ENCODE peak calls at places on chromosomes 3 and 15, in five cellular contexts. One of them, this sample, is unnamed.

GRCh38 chr3:17239417-17239816 is 354.7 kb downstream of the PLCL2 start:
- DNase-seq in GM12878: no peak
- DNase-seq in H1: no peak
- DNase-seq in HepG2: peak
- DNase-seq in NT2/D1: no peak
- DNase-seq in this sample: no peak

GRCh38 chr3:174125267-174125844 is 727.8 kb downstream of the NLGN1 start:
- DNase-seq in HepG2: peak
- DNase-seq in H1: no peak
- DNase-seq in GM12878: no peak
- DNase-seq in NT2/D1: peak
- DNase-seq in this sample: peak

GRCh38 chr3:33980252-33980651 is 181.8 kb downstream of the PDCD6IP start:
- DNase-seq in HepG2: peak
- DNase-seq in H1: no peak
- DNase-seq in NT2/D1: peak
- DNase-seq in GM12878: peak
- DNase-seq in this sample: no peak

GRCh38 chr3:189954733-189955665 is 165.7 kb downstream of the P3H2 start:
- DNase-seq in HepG2: no peak
- DNase-seq in GM12878: no peak
- DNase-seq in H1: no peak
- DNase-seq in NT2/D1: no peak
- DNase-seq in this sample: no peak

GRCh38 chr3:162492446-162493081 is 996.0 kb downstream of the OTOL1 start:
- DNase-seq in H1: no peak
- DNase-seq in NT2/D1: no peak
- DNase-seq in HepG2: no peak
- DNase-seq in GM12878: no peak
- DNase-seq in this sample: no peak

GRCh38 chr3:147120029-147120428 is 286.3 kb downstream of the ZIC4 start:
- DNase-seq in H1: no peak
- DNase-seq in HepG2: peak
- DNase-seq in GM12878: no peak
- DNase-seq in NT2/D1: no peak
- DNase-seq in this sample: peak

GRCh38 chr3:42706721-42707619 is 4.4 kb upstream of the HHATL start:
- DNase-seq in H1: no peak
- DNase-seq in NT2/D1: no peak
- DNase-seq in HepG2: no peak
- DNase-seq in GM12878: no peak
- DNase-seq in this sample: no peak

GRCh38 chr15:61598655-61599054 is 369.6 kb upstream of the RORA start:
- DNase-seq in GM12878: no peak
- DNase-seq in H1: no peak
- DNase-seq in NT2/D1: no peak
- DNase-seq in HepG2: no peak
- DNase-seq in this sample: no peak

GRCh38 chr3:137554242-137554641 is 209.9 kb upstream of the SOX14 start:
- DNase-seq in HepG2: no peak
- DNase-seq in H1: no peak
- DNase-seq in GM12878: no peak
- DNase-seq in NT2/D1: no peak
- DNase-seq in this sample: no peak

GRCh38 chr3:37811625-37812356 is 49.9 kb upstream of the CTDSPL start:
- DNase-seq in GM12878: no peak
- DNase-seq in NT2/D1: no peak
- DNase-seq in HepG2: no peak
- DNase-seq in H1: no peak
- DNase-seq in this sample: no peak

GRCh38 chr15:71136159-71137137 is 21.2 kb downstream of the THSD4 start:
- DNase-seq in HepG2: no peak
- DNase-seq in GM12878: no peak
- DNase-seq in NT2/D1: peak
- DNase-seq in H1: no peak
- DNase-seq in this sample: no peak

GRCh38 chr3:38640661-38641441 is 8.6 kb downstream of the SCN5A start:
- DNase-seq in H1: peak
- DNase-seq in HepG2: no peak
- DNase-seq in GM12878: no peak
- DNase-seq in NT2/D1: peak
- DNase-seq in this sample: no peak

GRCh38 chr3:71721721-71722157 is 3.5 kb downstream of the EIF4E3 start:
- DNase-seq in HepG2: no peak
- DNase-seq in H1: no peak
- DNase-seq in GM12878: no peak
- DNase-seq in NT2/D1: no peak
- DNase-seq in this sample: no peak

GRCh38 chr15:72967836-72968530 is 84.3 kb upstream of the NEO1 start:
- DNase-seq in HepG2: no peak
- DNase-seq in NT2/D1: no peak
- DNase-seq in GM12878: no peak
- DNase-seq in H1: no peak
- DNase-seq in this sample: peak

GRCh38 chr15:41498657-41499056 is 5.0 kb downstream of the ITPKA start:
- DNase-seq in NT2/D1: no peak
- DNase-seq in GM12878: no peak
- DNase-seq in HepG2: no peak
- DNase-seq in H1: no peak
- DNase-seq in this sample: no peak

GRCh38 chr3:24678441-24678865 is 183.8 kb upstream of the THRB start:
- DNase-seq in H1: no peak
- DNase-seq in GM12878: no peak
- DNase-seq in HepG2: no peak
- DNase-seq in NT2/D1: no peak
- DNase-seq in this sample: no peak

GRCh38 chr3:129424185-129424841 is 4.1 kb downstream of the EFCAB12 start:
- DNase-seq in NT2/D1: no peak
- DNase-seq in H1: no peak
- DNase-seq in HepG2: peak
- DNase-seq in GM12878: peak
- DNase-seq in this sample: no peak

GRCh38 chr3:152019516-152019915 is 146.1 kb downstream of the SUCNR1 start:
- DNase-seq in GM12878: no peak
- DNase-seq in H1: no peak
- DNase-seq in HepG2: no peak
- DNase-seq in NT2/D1: no peak
- DNase-seq in this sample: no peak

GRCh38 chr3:113136071-113136470 is 75.3 kb upstream of the BOC start:
- DNase-seq in HepG2: no peak
- DNase-seq in NT2/D1: no peak
- DNase-seq in GM12878: no peak
- DNase-seq in H1: no peak
- DNase-seq in this sample: no peak

GRCh38 chr3:5187920-5188418 is 462 bp downstream of the EDEM1 start:
- DNase-seq in HepG2: no peak
- DNase-seq in H1: peak
- DNase-seq in GM12878: no peak
- DNase-seq in NT2/D1: peak
- DNase-seq in this sample: peak

GRCh38 chr3:15185404-15185803 is 20.6 kb upstream of the CAPN7 start:
- DNase-seq in NT2/D1: no peak
- DNase-seq in GM12878: no peak
- DNase-seq in H1: no peak
- DNase-seq in HepG2: no peak
- DNase-seq in this sample: no peak

GRCh38 chr15:63474810-63475316 is 29.5 kb upstream of the USP3 start:
- DNase-seq in HepG2: peak
- DNase-seq in GM12878: peak
- DNase-seq in NT2/D1: no peak
- DNase-seq in H1: no peak
- DNase-seq in this sample: no peak

GRCh38 chr3:36992806-36993325 is at the start of gene EPM2AIP1:
- DNase-seq in HepG2: no peak
- DNase-seq in H1: peak
- DNase-seq in GM12878: no peak
- DNase-seq in NT2/D1: no peak
- DNase-seq in this sample: no peak

GRCh38 chr15:72272213-72272996 is at the start of gene PARP6:
- DNase-seq in HepG2: no peak
- DNase-seq in GM12878: peak
- DNase-seq in NT2/D1: peak
- DNase-seq in H1: peak
- DNase-seq in this sample: peak

GRCh38 chr3:53645754-53646153 is 151.3 kb downstream of the CACNA1D start:
- DNase-seq in H1: no peak
- DNase-seq in NT2/D1: no peak
- DNase-seq in GM12878: no peak
- DNase-seq in HepG2: no peak
- DNase-seq in this sample: no peak

GRCh38 chr3:127482216-127483004 is 108.1 kb downstream of the TPRA1 start:
- DNase-seq in NT2/D1: no peak
- DNase-seq in HepG2: no peak
- DNase-seq in GM12878: no peak
- DNase-seq in H1: no peak
- DNase-seq in this sample: no peak

GRCh38 chr3:188948658-188949400 is 222.9 kb upstream of the TPRG1 start:
- DNase-seq in H1: no peak
- DNase-seq in NT2/D1: peak
- DNase-seq in HepG2: peak
- DNase-seq in GM12878: no peak
- DNase-seq in this sample: no peak

GRCh38 chr15:34795267-34796081 is at the start of gene ACTC1:
- DNase-seq in NT2/D1: no peak
- DNase-seq in HepG2: no peak
- DNase-seq in H1: peak
- DNase-seq in GM12878: no peak
- DNase-seq in this sample: no peak

GRCh38 chr3:78734048-78734637 is 1033.7 kb downstream of the ROBO1 start:
- DNase-seq in H1: no peak
- DNase-seq in GM12878: no peak
- DNase-seq in NT2/D1: no peak
- DNase-seq in HepG2: no peak
- DNase-seq in this sample: peak

GRCh38 chr15:70397816-70398215 is 300.1 kb upstream of the TLE3 start:
- DNase-seq in NT2/D1: no peak
- DNase-seq in HepG2: no peak
- DNase-seq in H1: no peak
- DNase-seq in GM12878: no peak
- DNase-seq in this sample: no peak

GRCh38 chr15:98889930-98890695 is 117.5 kb downstream of the PGPEP1L start:
- DNase-seq in GM12878: no peak
- DNase-seq in H1: no peak
- DNase-seq in NT2/D1: no peak
- DNase-seq in HepG2: no peak
- DNase-seq in this sample: no peak

GRCh38 chr15:32646304-32646703 is 4.8 kb downstream of the SCG5 start:
- DNase-seq in GM12878: no peak
- DNase-seq in HepG2: no peak
- DNase-seq in NT2/D1: no peak
- DNase-seq in H1: no peak
- DNase-seq in this sample: peak

GRCh38 chr3:43998374-43998840 is 243.3 kb upstream of the TOPAZ1 start:
- DNase-seq in HepG2: no peak
- DNase-seq in H1: peak
- DNase-seq in GM12878: no peak
- DNase-seq in NT2/D1: no peak
- DNase-seq in this sample: no peak

GRCh38 chr15:38040615-38041014 is 106.2 kb downstream of the TMCO5A start:
- DNase-seq in NT2/D1: no peak
- DNase-seq in HepG2: no peak
- DNase-seq in H1: no peak
- DNase-seq in GM12878: no peak
- DNase-seq in this sample: no peak

GRCh38 chr15:38041576-38041975 is 107.1 kb downstream of the TMCO5A start:
- DNase-seq in HepG2: no peak
- DNase-seq in NT2/D1: no peak
- DNase-seq in GM12878: no peak
- DNase-seq in H1: no peak
- DNase-seq in this sample: no peak

GRCh38 chr15:38038659-38039442 is 104.4 kb downstream of the TMCO5A start:
- DNase-seq in GM12878: no peak
- DNase-seq in HepG2: no peak
- DNase-seq in H1: no peak
- DNase-seq in NT2/D1: no peak
- DNase-seq in this sample: no peak

GRCh38 chr15:38048001-38048455 is 113.6 kb downstream of the TMCO5A start:
- DNase-seq in GM12878: peak
- DNase-seq in HepG2: no peak
- DNase-seq in H1: no peak
- DNase-seq in NT2/D1: no peak
- DNase-seq in this sample: no peak

GRCh38 chr15:38042707-38043445 is 108.4 kb downstream of the TMCO5A start:
- DNase-seq in HepG2: no peak
- DNase-seq in NT2/D1: no peak
- DNase-seq in H1: no peak
- DNase-seq in GM12878: no peak
- DNase-seq in this sample: no peak
- TF ChIP-seq SUZ12 in HepG2: no peak
- TF ChIP-seq SUZ12 in NT2/D1: no peak
- TF ChIP-seq SUZ12 in H1: no peak
- TF ChIP-seq SUZ12 in GM12878: no peak
- TF ChIP-seq SUZ12 in this sample: no peak

DNA sequence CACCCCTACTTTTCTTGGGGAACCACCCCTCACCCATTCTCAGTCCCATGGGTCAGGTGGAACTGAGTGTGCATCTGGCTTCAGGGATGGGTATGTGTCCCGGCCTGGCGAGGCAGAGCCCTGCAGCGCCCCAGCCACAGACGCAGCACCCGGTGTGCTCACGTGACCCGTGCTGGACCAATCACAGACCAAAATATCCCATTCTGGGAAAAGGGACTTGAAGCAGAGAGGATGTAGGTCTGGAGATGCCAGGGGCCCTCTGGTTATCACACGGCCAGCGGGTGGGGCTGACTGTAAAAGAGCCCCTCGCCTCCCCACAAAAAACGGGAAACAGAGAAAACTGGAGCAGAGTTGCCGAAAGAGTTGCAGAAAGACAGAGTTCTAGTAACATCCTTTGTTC is 138.0 kb upstream of the RAD18 start:
- DNase-seq in HepG2: no peak
- DNase-seq in GM12878: no peak
- DNase-seq in NT2/D1: no peak
- DNase-seq in H1: peak
- DNase-seq in this sample: no peak
- TF ChIP-seq SUZ12 in HepG2: no peak
- TF ChIP-seq SUZ12 in GM12878: no peak
- TF ChIP-seq SUZ12 in NT2/D1: no peak
- TF ChIP-seq SUZ12 in H1: no peak
- TF ChIP-seq SUZ12 in this sample: no peak

DNA sequence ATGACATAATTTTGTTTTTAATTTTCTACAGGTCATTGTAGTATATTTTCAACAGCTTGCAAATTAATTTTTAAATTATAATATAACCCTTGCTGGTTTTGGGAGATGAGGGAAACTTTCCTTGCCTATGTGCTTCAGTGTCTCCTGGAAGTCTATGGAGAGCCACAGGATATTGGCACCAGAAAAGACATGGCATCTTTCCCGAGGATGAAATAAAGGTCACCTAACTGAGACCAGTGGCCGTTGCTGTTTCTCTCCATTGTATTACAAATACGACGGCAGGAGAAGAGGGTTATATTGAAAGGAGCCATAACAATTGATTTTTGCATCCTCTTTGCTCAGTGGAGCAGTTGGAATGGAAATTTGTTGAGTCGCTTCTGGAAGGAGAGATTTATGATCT is 19.9 kb upstream of the AQP9 start:
- DNase-seq in HepG2: no peak
- DNase-seq in GM12878: no peak
- DNase-seq in NT2/D1: no peak
- DNase-seq in H1: no peak
- DNase-seq in this sample: no peak
- TF ChIP-seq SUZ12 in HepG2: no peak
- TF ChIP-seq SUZ12 in GM12878: no peak
- TF ChIP-seq SUZ12 in NT2/D1: no peak
- TF ChIP-seq SUZ12 in H1: no peak
- TF ChIP-seq SUZ12 in this sample: no peak

GRCh38 chr3:102006812-102007485 is 157.6 kb downstream of the NFKBIZ start:
- DNase-seq in NT2/D1: no peak
- DNase-seq in HepG2: no peak
- DNase-seq in H1: no peak
- DNase-seq in GM12878: no peak
- DNase-seq in this sample: no peak
- TF ChIP-seq SUZ12 in NT2/D1: no peak
- TF ChIP-seq SUZ12 in HepG2: no peak
- TF ChIP-seq SUZ12 in H1: no peak
- TF ChIP-seq SUZ12 in GM12878: no peak
- TF ChIP-seq SUZ12 in this sample: no peak